ENCODE peak calls at places on chromosomes 4 and X, in eight cellular contexts. One of them, this sample, is unnamed.

GRCh38 chrX:109862386-109862910 is 129.4 kb upstream of the ACSL4 start:
- DNase-seq in cardiac fibroblast: no peak
- DNase-seq in fibroblast of lung: no peak
- DNase-seq in GM13977: no peak
- DNase-seq in astrocyte of the spinal cord: no peak
- DNase-seq in dorsolateral prefrontal cortex: no peak
- DNase-seq in endothelial cell of umbilical vein: no peak
- DNase-seq in mesothelial cell of epicardium: no peak
- DNase-seq in this sample: peak

GRCh38 chr4:185721949-185722316 is 90.1 kb downstream of the SORBS2 start:
- DNase-seq in cardiac fibroblast: peak
- DNase-seq in fibroblast of lung: peak
- DNase-seq in GM13977: no peak
- DNase-seq in astrocyte of the spinal cord: peak
- DNase-seq in dorsolateral prefrontal cortex: no peak
- DNase-seq in endothelial cell of umbilical vein: no peak
- DNase-seq in mesothelial cell of epicardium: no peak
- DNase-seq in this sample: peak

GRCh38 chrX:47460561-47460960 is 22.5 kb downstream of the ZNF41 start:
- DNase-seq in cardiac fibroblast: no peak
- DNase-seq in fibroblast of lung: no peak
- DNase-seq in GM13977: no peak
- DNase-seq in astrocyte of the spinal cord: no peak
- DNase-seq in dorsolateral prefrontal cortex: no peak
- DNase-seq in endothelial cell of umbilical vein: no peak
- DNase-seq in mesothelial cell of epicardium: no peak
- DNase-seq in this sample: no peak

GRCh38 chrX:96440941-96441340 is 243.7 kb upstream of the DIAPH2 start:
- DNase-seq in cardiac fibroblast: peak
- DNase-seq in fibroblast of lung: peak
- DNase-seq in GM13977: no peak
- DNase-seq in astrocyte of the spinal cord: no peak
- DNase-seq in dorsolateral prefrontal cortex: no peak
- DNase-seq in endothelial cell of umbilical vein: no peak
- DNase-seq in mesothelial cell of epicardium: no peak
- DNase-seq in this sample: peak

GRCh38 chr4:88275516-88275915 is 8.8 kb downstream of the PPM1K start:
- DNase-seq in cardiac fibroblast: peak
- DNase-seq in fibroblast of lung: peak
- DNase-seq in GM13977: peak
- DNase-seq in astrocyte of the spinal cord: peak
- DNase-seq in dorsolateral prefrontal cortex: no peak
- DNase-seq in endothelial cell of umbilical vein: no peak
- DNase-seq in mesothelial cell of epicardium: no peak
- DNase-seq in this sample: no peak

GRCh38 chr4:160701671-160702070 is 1462.1 kb downstream of the FSTL5 start:
- DNase-seq in cardiac fibroblast: no peak
- DNase-seq in fibroblast of lung: no peak
- DNase-seq in GM13977: no peak
- DNase-seq in astrocyte of the spinal cord: no peak
- DNase-seq in dorsolateral prefrontal cortex: no peak
- DNase-seq in endothelial cell of umbilical vein: no peak
- DNase-seq in mesothelial cell of epicardium: no peak
- DNase-seq in this sample: no peak

GRCh38 chr4:106201373-106201772 is 114.6 kb downstream of the TBCK start:
- DNase-seq in cardiac fibroblast: peak
- DNase-seq in fibroblast of lung: peak
- DNase-seq in GM13977: no peak
- DNase-seq in astrocyte of the spinal cord: peak
- DNase-seq in dorsolateral prefrontal cortex: no peak
- DNase-seq in endothelial cell of umbilical vein: peak
- DNase-seq in mesothelial cell of epicardium: no peak
- DNase-seq in this sample: peak

GRCh38 chr4:68708566-68708965 is 38.1 kb upstream of the UGT2B15 start:
- DNase-seq in cardiac fibroblast: no peak
- DNase-seq in fibroblast of lung: no peak
- DNase-seq in GM13977: no peak
- DNase-seq in astrocyte of the spinal cord: no peak
- DNase-seq in dorsolateral prefrontal cortex: no peak
- DNase-seq in endothelial cell of umbilical vein: no peak
- DNase-seq in mesothelial cell of epicardium: no peak
- DNase-seq in this sample: no peak

GRCh38 chrX:35380808-35381700 is 417.1 kb upstream of the MAGEB16 start:
- DNase-seq in cardiac fibroblast: peak
- DNase-seq in fibroblast of lung: peak
- DNase-seq in GM13977: peak
- DNase-seq in astrocyte of the spinal cord: peak
- DNase-seq in dorsolateral prefrontal cortex: no peak
- DNase-seq in endothelial cell of umbilical vein: peak
- DNase-seq in mesothelial cell of epicardium: no peak
- DNase-seq in this sample: peak

GRCh38 chr4:44583393-44583792 is 68.0 kb downstream of the YIPF7 start:
- DNase-seq in cardiac fibroblast: peak
- DNase-seq in fibroblast of lung: no peak
- DNase-seq in GM13977: peak
- DNase-seq in astrocyte of the spinal cord: no peak
- DNase-seq in dorsolateral prefrontal cortex: no peak
- DNase-seq in endothelial cell of umbilical vein: no peak
- DNase-seq in mesothelial cell of epicardium: no peak
- DNase-seq in this sample: peak

GRCh38 chrX:149370097-149370496 is 135.0 kb downstream of the IDS start:
- DNase-seq in cardiac fibroblast: no peak
- DNase-seq in fibroblast of lung: no peak
- DNase-seq in GM13977: no peak
- DNase-seq in astrocyte of the spinal cord: peak
- DNase-seq in dorsolateral prefrontal cortex: no peak
- DNase-seq in endothelial cell of umbilical vein: no peak
- DNase-seq in mesothelial cell of epicardium: no peak
- DNase-seq in this sample: no peak

GRCh38 chr4:83074086-83074704 is 39.2 kb downstream of the COPS4 start:
- DNase-seq in cardiac fibroblast: peak
- DNase-seq in fibroblast of lung: peak
- DNase-seq in GM13977: peak
- DNase-seq in astrocyte of the spinal cord: peak
- DNase-seq in dorsolateral prefrontal cortex: no peak
- DNase-seq in endothelial cell of umbilical vein: peak
- DNase-seq in mesothelial cell of epicardium: no peak
- DNase-seq in this sample: peak

GRCh38 chr4:120921456-120922389 is 803 bp downstream of the PRDM5 start:
- DNase-seq in cardiac fibroblast: peak
- DNase-seq in fibroblast of lung: peak
- DNase-seq in GM13977: no peak
- DNase-seq in astrocyte of the spinal cord: peak
- DNase-seq in dorsolateral prefrontal cortex: peak
- DNase-seq in endothelial cell of umbilical vein: peak
- DNase-seq in mesothelial cell of epicardium: peak
- DNase-seq in this sample: peak

GRCh38 chrX:41779058-41779564 is 55.1 kb downstream of the GPR82 start:
- DNase-seq in cardiac fibroblast: peak
- DNase-seq in fibroblast of lung: peak
- DNase-seq in GM13977: no peak
- DNase-seq in astrocyte of the spinal cord: peak
- DNase-seq in dorsolateral prefrontal cortex: no peak
- DNase-seq in endothelial cell of umbilical vein: peak
- DNase-seq in mesothelial cell of epicardium: no peak
- DNase-seq in this sample: peak

GRCh38 chr4:374298-375160 is 36.9 kb downstream of the ZNF141 start:
- DNase-seq in cardiac fibroblast: no peak
- DNase-seq in fibroblast of lung: peak
- DNase-seq in GM13977: no peak
- DNase-seq in astrocyte of the spinal cord: no peak
- DNase-seq in dorsolateral prefrontal cortex: no peak
- DNase-seq in endothelial cell of umbilical vein: no peak
- DNase-seq in mesothelial cell of epicardium: no peak
- DNase-seq in this sample: no peak
- TF ChIP-seq CTCF in cardiac fibroblast: no peak
- TF ChIP-seq CTCF in fibroblast of lung: no peak
- TF ChIP-seq CTCF in GM13977: no peak
- TF ChIP-seq CTCF in astrocyte of the spinal cord: no peak
- TF ChIP-seq CTCF in dorsolateral prefrontal cortex: no peak
- TF ChIP-seq CTCF in endothelial cell of umbilical vein: no peak
- TF ChIP-seq CTCF in mesothelial cell of epicardium: no peak
- TF ChIP-seq CTCF in this sample: no peak

GRCh38 chrX:18102006-18102405 is 118.7 kb downstream of the BEND2 start:
- DNase-seq in cardiac fibroblast: no peak
- DNase-seq in fibroblast of lung: no peak
- DNase-seq in GM13977: no peak
- DNase-seq in astrocyte of the spinal cord: no peak
- DNase-seq in dorsolateral prefrontal cortex: no peak
- DNase-seq in endothelial cell of umbilical vein: no peak
- DNase-seq in mesothelial cell of epicardium: no peak
- DNase-seq in this sample: no peak
- TF ChIP-seq CTCF in cardiac fibroblast: no peak
- TF ChIP-seq CTCF in fibroblast of lung: no peak
- TF ChIP-seq CTCF in GM13977: no peak
- TF ChIP-seq CTCF in astrocyte of the spinal cord: no peak
- TF ChIP-seq CTCF in dorsolateral prefrontal cortex: no peak
- TF ChIP-seq CTCF in endothelial cell of umbilical vein: no peak
- TF ChIP-seq CTCF in mesothelial cell of epicardium: no peak
- TF ChIP-seq CTCF in this sample: no peak

GRCh38 chr4:6549445-6549844 is 25.5 kb upstream of the MAN2B2 start:
- DNase-seq in cardiac fibroblast: no peak
- DNase-seq in fibroblast of lung: no peak
- DNase-seq in GM13977: no peak
- DNase-seq in astrocyte of the spinal cord: no peak
- DNase-seq in dorsolateral prefrontal cortex: no peak
- DNase-seq in endothelial cell of umbilical vein: no peak
- DNase-seq in mesothelial cell of epicardium: no peak
- DNase-seq in this sample: no peak

GRCh38 chr4:6548882-6549230 is 26.1 kb upstream of the MAN2B2 start:
- DNase-seq in cardiac fibroblast: no peak
- DNase-seq in fibroblast of lung: no peak
- DNase-seq in GM13977: no peak
- DNase-seq in astrocyte of the spinal cord: no peak
- DNase-seq in dorsolateral prefrontal cortex: no peak
- DNase-seq in endothelial cell of umbilical vein: no peak
- DNase-seq in mesothelial cell of epicardium: no peak
- DNase-seq in this sample: no peak

GRCh38 chr4:6549890-6550620 is 24.9 kb upstream of the MAN2B2 start:
- DNase-seq in cardiac fibroblast: no peak
- DNase-seq in fibroblast of lung: no peak
- DNase-seq in GM13977: no peak
- DNase-seq in astrocyte of the spinal cord: no peak
- DNase-seq in dorsolateral prefrontal cortex: no peak
- DNase-seq in endothelial cell of umbilical vein: no peak
- DNase-seq in mesothelial cell of epicardium: no peak
- DNase-seq in this sample: no peak

GRCh38 chr4:6546681-6547447 is 28.1 kb upstream of the MAN2B2 start:
- DNase-seq in cardiac fibroblast: peak
- DNase-seq in fibroblast of lung: peak
- DNase-seq in GM13977: peak
- DNase-seq in astrocyte of the spinal cord: peak
- DNase-seq in dorsolateral prefrontal cortex: peak
- DNase-seq in endothelial cell of umbilical vein: peak
- DNase-seq in mesothelial cell of epicardium: no peak
- DNase-seq in this sample: peak

GRCh38 chr4:6548201-6548881 is 26.6 kb upstream of the MAN2B2 start:
- DNase-seq in cardiac fibroblast: peak
- DNase-seq in fibroblast of lung: peak
- DNase-seq in GM13977: no peak
- DNase-seq in astrocyte of the spinal cord: peak
- DNase-seq in dorsolateral prefrontal cortex: no peak
- DNase-seq in endothelial cell of umbilical vein: peak
- DNase-seq in mesothelial cell of epicardium: no peak
- DNase-seq in this sample: peak
- TF ChIP-seq CTCF in cardiac fibroblast: peak
- TF ChIP-seq CTCF in fibroblast of lung: no peak
- TF ChIP-seq CTCF in GM13977: peak
- TF ChIP-seq CTCF in astrocyte of the spinal cord: peak
- TF ChIP-seq CTCF in dorsolateral prefrontal cortex: peak
- TF ChIP-seq CTCF in endothelial cell of umbilical vein: peak
- TF ChIP-seq CTCF in mesothelial cell of epicardium: no peak
- TF ChIP-seq CTCF in this sample: peak

GRCh38 chrX:131830400-131831184 is 192.5 kb upstream of the STK26 start:
- DNase-seq in cardiac fibroblast: peak
- DNase-seq in fibroblast of lung: peak
- DNase-seq in GM13977: no peak
- DNase-seq in astrocyte of the spinal cord: peak
- DNase-seq in dorsolateral prefrontal cortex: peak
- DNase-seq in endothelial cell of umbilical vein: peak
- DNase-seq in mesothelial cell of epicardium: peak
- DNase-seq in this sample: peak
- TF ChIP-seq CTCF in cardiac fibroblast: peak
- TF ChIP-seq CTCF in fibroblast of lung: no peak
- TF ChIP-seq CTCF in GM13977: peak
- TF ChIP-seq CTCF in astrocyte of the spinal cord: peak
- TF ChIP-seq CTCF in dorsolateral prefrontal cortex: peak
- TF ChIP-seq CTCF in endothelial cell of umbilical vein: peak
- TF ChIP-seq CTCF in mesothelial cell of epicardium: peak
- TF ChIP-seq CTCF in this sample: no peak

This sample was measured in MCF 10A.